ENCODE peak calls at places on chromosomes 16 and 17, in eight cellular contexts. J is astrocyte of the spinal cord; N is T1000; F is nephron progenitor cell; U is Kasumi-1; V is stimulated activated CD8-positive, alpha-beta memory T cell treated with anti-CD3 and anti-CD28 coated beads, Interleukin-12 subunit alpha, Interleukin-12 subunit beta, amount 100 ng/mL, for 4 hours; B is RPMI7951; A is activated T-helper 1 cell treated with Interleukin-2 at 50 U/mL for 16 hours. P is an unnamed sample.

GRCh38 chr17:45091778-45092425 is 30.8 kb downstream of the NMT1 start:
- DNase-seq in F (no peak), V (no peak), N (no peak), U (no peak), A (no peak), J (no peak), B (peak), P (no peak)

GRCh38 chr17:62871291-62871690 is 63.2 kb upstream of the MARCHF10 start:
- DNase-seq in B (no peak), N (no peak), F (no peak), U (no peak), A (no peak), J (no peak), V (no peak), P (no peak)

GRCh38 chr16:2968368-2968737 is 795 bp upstream of the PAQR4 start:
- DNase-seq in V (no peak), N (no peak), J (no peak), F (no peak), A (no peak), U (no peak), B (peak), P (no peak)

GRCh38 chr17:68910256-68910705 is 44.9 kb downstream of the ABCA8 start:
- DNase-seq in F (no peak), N (no peak), B (peak), V (no peak), A (no peak), J (peak), U (no peak), P (peak)

GRCh38 chr17:58527949-58528348 is 13.5 kb upstream of the MTMR4 start:
- DNase-seq in N (no peak), U (no peak), J (peak), V (no peak), B (peak), A (no peak), F (no peak), P (no peak)

GRCh38 chr17:56021681-56022205 is 131.5 kb upstream of the ANKFN1 start:
- DNase-seq in U (no peak), A (no peak), B (no peak), V (no peak), F (no peak), N (no peak), J (no peak), P (no peak)

GRCh38 chr17:48278755-48279491 is 151.1 kb downstream of the SKAP1 start:
- DNase-seq in U (no peak), A (no peak), V (no peak), N (no peak), J (no peak), B (no peak), F (no peak), P (no peak)

GRCh38 chr16:86547286-86547685 is 7.7 kb downstream of the MTHFSD start:
- DNase-seq in U (no peak), N (no peak), A (no peak), V (no peak), B (no peak), J (no peak), F (no peak), P (no peak)

GRCh38 chr17:83109793-83110645 is 30.6 kb downstream of the METRNL start:
- DNase-seq in V (no peak), B (peak), U (no peak), F (no peak), A (no peak), J (peak), N (peak), P (no peak)

GRCh38 chr17:5418858-5419355 is 555 bp downstream of the NUP88 start:
- DNase-seq in N (no peak), A (peak), U (peak), V (peak), J (no peak), F (no peak), B (peak), P (peak)

GRCh38 chr16:72404299-72404698 is 232.3 kb upstream of the PMFBP1 start:
- DNase-seq in V (no peak), B (no peak), J (peak), U (no peak), N (no peak), A (no peak), F (no peak), P (no peak)

GRCh38 chr17:63600569-63601438 is at the start of gene TACO1:
- DNase-seq in V (peak), N (peak), U (peak), J (peak), A (peak), B (peak), F (peak), P (peak)

GRCh38 chr17:17439971-17440843 is 36.6 kb upstream of the MED9 start:
- DNase-seq in V (peak), B (peak), N (peak), U (peak), F (peak), J (peak), A (peak), P (peak)

GRCh38 chr16:30996324-30996999 is 11.5 kb downstream of the HSD3B7 start:
- DNase-seq in F (no peak), J (no peak), V (no peak), U (no peak), N (no peak), B (peak), A (no peak), P (no peak)

GRCh38 chr16:56637814-56638750 is at the start of gene MT1A:
- DNase-seq in N (no peak), V (no peak), F (peak), U (no peak), B (peak), A (no peak), J (peak), P (no peak)

GRCh38 chr16:24539850-24540484 is 601 bp downstream of the RBBP6 start:
- DNase-seq in B (no peak), N (no peak), V (peak), A (peak), J (no peak), F (peak), U (no peak), P (no peak)

GRCh38 chr17:67227488-67227887 is 17.5 kb downstream of the HELZ start:
- DNase-seq in N (no peak), F (no peak), A (no peak), J (no peak), B (no peak), V (no peak), U (no peak), P (no peak)

GRCh38 chr17:7191571-7192270 is 12.6 kb upstream of the ASGR1 start:
- DNase-seq in U (peak), V (no peak), N (no peak), B (no peak), A (no peak), F (peak), J (no peak), P (peak)